ENCODE peak calls at places on chromosome 14, in eight cellular contexts. R is NCI-H345, E is pons, W is IMR-90, Q is mesothelial cell of epicardium, P is GM20000, M is Calu3, G is NAMALWA. L is an unnamed sample.

GRCh38 chr14:52015411-52016030 is 26.2 kb downstream of the RTRAF start:
- DNase-seq in W (peak; percentile 17), P (no peak), Q (no peak), E (peak; percentile 82), R (no peak), M (no peak), G (no peak), L (peak; percentile 14)

GRCh38 chr14:86838363-86838762 is 1154.6 kb downstream of the GALC start:
- DNase-seq in G (peak; percentile 37), W (no peak), M (no peak), R (no peak), Q (no peak), P (no peak), E (no peak), L (no peak)

GRCh38 chr14:44027397-44027796 is 479.7 kb downstream of the FSCB start:
- DNase-seq in M (no peak), R (no peak), E (no peak), P (no peak), Q (no peak), G (no peak), W (no peak), L (no peak)

GRCh38 chr14:29900609-29901350 is 26.9 kb downstream of the PRKD1 start:
- DNase-seq in M (no peak), P (no peak), Q (no peak), G (peak; percentile 23), W (no peak), E (no peak), R (no peak), L (no peak)

GRCh38 chr14:59358105-59358504 is 107.1 kb downstream of the GPR135 start:
- DNase-seq in W (peak; percentile 67), E (no peak), G (no peak), M (peak; percentile 28), P (no peak), Q (no peak), R (no peak), L (no peak)

GRCh38 chr14:100547633-100548294 is 39.5 kb downstream of the BEGAIN start:
- DNase-seq in W (peak; percentile 21), P (no peak), G (no peak), Q (no peak), R (peak; percentile 86), E (peak; percentile 69), M (peak; percentile 73), L (no peak)

GRCh38 chr14:71438684-71439083 is 493.5 kb upstream of the RGS6 start:
- DNase-seq in P (no peak), M (no peak), R (peak; percentile 11), W (peak; percentile 44), G (no peak), Q (no peak), E (peak; percentile 26), L (no peak)

GRCh38 chr14:93706360-93706955 is 81.8 kb downstream of the PRIMA1 start:
- DNase-seq in Q (no peak), W (no peak), R (no peak), P (no peak), M (no peak), G (no peak), E (no peak), L (no peak)

GRCh38 chr14:21320913-21321312 is 41.0 kb downstream of the RPGRIP1 start:
- DNase-seq in G (no peak), P (no peak), R (no peak), M (no peak), Q (no peak), E (no peak), W (no peak), L (no peak)

GRCh38 chr14:74952697-74953484 is 2.5 kb downstream of the PGF start:
- DNase-seq in Q (no peak), M (no peak), E (no peak), W (no peak), P (no peak), G (no peak), R (peak; percentile 69), L (peak; percentile 20)

GRCh38 chr14:101505216-101505970 is 55.9 kb upstream of the DIO3 start:
- DNase-seq in G (no peak), Q (peak; percentile 37), P (no peak), W (no peak), R (no peak), M (no peak), E (no peak), L (no peak)

GRCh38 chr14:22319526-22320352 is 269.3 kb downstream of the DAD1 start:
- DNase-seq in R (peak; percentile 2), P (peak; percentile 41), G (peak; percentile 84), E (peak; percentile 89), Q (no peak), W (peak; percentile 61), M (peak; percentile 71), L (peak; percentile 12)

GRCh38 chr14:68854421-68854820 is 61.6 kb upstream of the ZFP36L1 start:
- DNase-seq in R (no peak), W (no peak), Q (no peak), M (no peak), P (no peak), G (no peak), E (no peak), L (no peak)

GRCh38 chr14:59254146-59254910 is 65.9 kb downstream of the DAAM1 start:
- DNase-seq in G (no peak), R (no peak), E (peak; percentile 88), M (no peak), W (peak; percentile 95), Q (no peak), P (no peak), L (no peak)